ENCODE peak calls at places on chromosome 22, in eight cellular contexts. W is body of pancreas; O is fibroblast of lung; Y is neuronal stem cell; C is CD8-positive, alpha-beta T cell; U is heart right ventricle; M is brain microvascular endothelial cell; T is ovary. K is an unnamed sample. For H3K36me3, the result is how much of the 10 kb centered on the place peaks cover.

GRCh38 chr22:30245181-30245984 is 1.2 kb downstream of the LIF start:
- DNase-seq in T (no peak), Y (no peak), O (no peak), U (no peak), M (no peak), W (no peak), C (no peak), K (no peak)

GRCh38 chr22:25060522-25061071 is 108.1 kb downstream of the KIAA1671 start:
- DNase-seq in W (no peak), M (no peak), O (no peak), U (no peak), T (no peak), Y (no peak), C (no peak), K (no peak)

GRCh38 chr22:46661221-46661851 is 41.1 kb downstream of the GRAMD4 start:
- DNase-seq in T (no peak), Y (no peak), O (peak), U (no peak), W (no peak), C (no peak), M (peak), K (no peak)

GRCh38 chr22:44930711-44931035 is 79.1 kb downstream of the PHF21B start:
- DNase-seq in O (no peak), U (no peak), Y (no peak), M (no peak), C (no peak), W (no peak), T (no peak), K (no peak)

GRCh38 chr22:46381142-46381541 is 45.6 kb downstream of the TRMU start:
- DNase-seq in W (no peak), U (no peak), C (no peak), O (peak), M (no peak), T (no peak), Y (no peak), K (no peak)

GRCh38 chr22:50585781-50586180 is 3.1 kb upstream of the CHKB start:
- DNase-seq in W (no peak), Y (no peak), U (no peak), T (no peak), M (no peak), O (no peak), C (no peak), K (no peak)

GRCh38 chr22:40310081-40310770 is 36.1 kb upstream of the ADSL start:
- DNase-seq in Y (no peak), W (no peak), C (no peak), U (no peak), M (peak), O (peak), T (no peak), K (no peak)

GRCh38 chr22:23036684-23037428 is 33.5 kb upstream of the GNAZ start:
- DNase-seq in C (no peak), O (peak), W (no peak), M (no peak), Y (no peak), T (no peak), U (no peak), K (no peak)

GRCh38 chr22:23187871-23188700 is 7.8 kb downstream of the BCR start:
- DNase-seq in C (no peak), O (peak), M (no peak), T (no peak), Y (no peak), W (no peak), U (no peak), K (no peak)

GRCh38 chr22:45180280-45180679 is 16.6 kb downstream of the NUP50 start:
- DNase-seq in M (no peak), Y (no peak), O (no peak), U (no peak), T (no peak), W (no peak), C (no peak), K (no peak)

GRCh38 chr22:17198188-17199130 is 20.8 kb downstream of the ADA2 start:
- DNase-seq in W (no peak), M (no peak), Y (peak), O (peak), T (no peak), C (no peak), U (peak), K (peak)
- H3K4me3 ChIP-seq in W (no peak), M (no peak), Y (peak), O (peak), T (no peak), C (no peak), U (peak), K (peak)

DNA sequence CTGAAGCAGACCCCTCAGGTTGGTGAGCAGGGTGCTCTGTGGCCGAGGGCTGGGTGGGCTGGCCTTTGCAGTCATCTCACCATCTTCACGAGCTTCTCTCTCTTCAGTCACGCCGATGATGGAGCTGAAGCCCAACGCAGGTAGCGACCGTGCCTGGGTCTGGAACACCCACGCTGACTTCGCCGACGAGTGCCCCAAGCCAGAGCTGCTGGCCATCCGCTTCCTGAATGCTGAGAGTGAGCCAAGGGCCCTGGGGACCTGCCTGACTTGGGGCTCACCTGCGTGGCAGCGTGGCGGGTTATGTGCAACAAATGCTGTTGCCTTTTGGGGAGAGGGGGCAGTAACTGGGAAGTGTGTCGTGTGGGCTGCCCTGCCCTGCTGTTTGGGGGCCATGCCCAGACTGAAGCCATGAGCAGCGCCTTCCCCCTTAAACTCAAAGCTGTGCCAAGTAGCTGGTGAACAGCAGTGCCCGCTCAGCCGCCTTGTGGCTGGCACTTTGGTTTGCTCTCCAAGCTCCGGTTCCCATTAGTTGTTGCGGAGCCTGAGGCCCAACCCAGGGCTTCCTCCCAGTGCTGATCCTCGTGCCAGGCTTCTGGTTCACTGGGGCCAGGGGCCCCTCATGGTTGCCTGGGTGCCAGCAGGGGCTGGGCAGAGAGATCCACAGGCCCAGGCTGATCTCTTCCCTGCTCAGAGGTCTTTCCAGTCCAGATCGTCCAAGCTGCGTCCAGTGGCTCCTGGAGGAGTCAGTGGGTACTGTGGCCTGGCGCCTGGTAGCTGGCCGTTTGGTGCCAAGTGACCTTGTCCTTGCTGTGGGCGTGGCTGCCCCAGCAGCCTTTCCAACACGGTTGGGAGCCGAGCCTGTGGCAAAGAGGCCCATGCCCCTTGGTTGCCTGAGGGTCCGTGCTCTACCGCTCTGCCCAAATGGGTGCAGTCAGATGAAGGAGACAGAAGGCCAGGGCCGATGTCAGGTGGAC is 6.1 kb upstream of the ZDHHC8 start:
- DNase-seq in O (no peak), W (no peak), Y (no peak), M (no peak), U (no peak), T (no peak), C (no peak), K (no peak)
- H3K36me3 ChIP-seq in O (under half), W (under half), Y (half or more), M (half or more), U (under half), T (under half), C (under half), K (half or more)

DNA sequence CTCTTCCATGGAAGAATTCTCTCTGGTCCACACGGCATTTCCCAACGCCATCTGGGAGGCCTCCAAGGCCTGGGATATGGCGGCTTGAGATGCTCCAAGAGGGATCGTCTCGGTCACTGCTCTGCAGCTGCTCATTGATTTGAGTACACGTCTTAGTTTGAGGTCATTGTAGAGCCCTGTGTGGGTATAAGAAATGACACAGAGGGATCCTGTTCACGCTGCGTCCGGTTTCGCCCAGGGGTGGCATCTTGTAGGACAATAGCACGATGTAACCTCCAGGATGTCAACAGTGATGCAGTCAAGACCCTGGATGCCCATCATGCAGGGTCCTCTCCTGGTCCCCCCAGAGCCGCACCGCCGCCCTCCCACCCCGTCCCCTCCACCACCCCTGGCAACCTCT is 564.6 kb downstream of the BRD1 start:
- DNase-seq in Y (no peak), W (no peak), C (no peak), M (no peak), T (no peak), U (no peak), O (no peak), K (no peak)
- H3K27ac ChIP-seq in Y (no peak), W (no peak), C (no peak), M (no peak), T (no peak), U (no peak), O (no peak), K (no peak)

GRCh38 chr22:38070250-38070921 is 13.2 kb downstream of the PICK1 start:
- DNase-seq in O (no peak), U (no peak), W (no peak), M (no peak), C (no peak), Y (no peak), T (no peak), K (no peak)

GRCh38 chr22:38071421-38072321 is 12.3 kb downstream of the SLC16A8 start:
- DNase-seq in T (no peak), O (no peak), Y (no peak), M (no peak), C (no peak), W (no peak), U (no peak), K (no peak)

GRCh38 chr22:38068641-38069371 is 11.6 kb downstream of the PICK1 start:
- DNase-seq in T (no peak), Y (no peak), U (no peak), M (no peak), W (no peak), O (no peak), C (no peak), K (no peak)

GRCh38 chr22:38067771-38068360 is 10.7 kb downstream of the PICK1 start:
- DNase-seq in Y (no peak), O (no peak), W (no peak), T (no peak), U (no peak), C (no peak), M (no peak), K (no peak)

GRCh38 chr22:38069372-38070249 is 12.4 kb downstream of the PICK1 start:
- DNase-seq in C (no peak), T (peak), Y (no peak), M (peak), W (no peak), U (peak), O (peak), K (peak)
- H3K4me3 ChIP-seq in C (no peak), T (no peak), Y (no peak), M (no peak), W (no peak), U (peak), O (no peak), K (peak)

K was measured in left ventricle myocardium inferior.